ENCODE peak calls at places on chromosomes 5 and 9, in nine cellular contexts. R, J, F, N, L, K, E, T and P are unnamed samples.
A peak's percentile ranks its signal among the peaks of the same experiment; 100 is the strongest.

GRCh38 chr9:132970306-132971062 is 8.0 kb upstream of the GFI1B start:
- DNase-seq in R (no peak), J (no peak), F (no peak), N (no peak), L (no peak), K (no peak), E (no peak), T (no peak), P (no peak)

GRCh38 chr5:153084476-153084875 is 406.0 kb upstream of the GRIA1 start:
- DNase-seq in R (no peak), J (no peak), F (no peak), N (no peak), L (no peak), K (no peak), E (no peak), T (no peak), P (no peak)

GRCh38 chr5:175591293-175591692 is 66.6 kb upstream of the HRH2 start:
- DNase-seq in R (no peak), J (no peak), F (no peak), N (no peak), L (no peak), K (no peak), E (no peak), T (no peak), P (no peak)

GRCh38 chr5:126452477-126452876 is 29.3 kb downstream of the GRAMD2B start:
- DNase-seq in R (no peak), J (peak; percentile 43), F (no peak), N (no peak), L (no peak), K (no peak), E (no peak), T (no peak), P (no peak)

GRCh38 chr5:146290318-146290717 is 48.3 kb upstream of the POU4F3 start:
- DNase-seq in R (no peak), J (peak; percentile 7), F (no peak), N (no peak), L (no peak), K (no peak), E (no peak), T (peak; percentile 31), P (no peak)

GRCh38 chr9:2465921-2466460 is 155.6 kb upstream of the VLDLR start:
- DNase-seq in R (no peak), J (peak; percentile 20), F (no peak), N (no peak), L (no peak), K (peak; percentile 36), E (peak; percentile 10), T (peak; percentile 51), P (no peak)

GRCh38 chr5:147949711-147950573 is 43.6 kb upstream of the C5orf46 start:
- DNase-seq in R (no peak), J (peak; percentile 39), F (no peak), N (no peak), L (no peak), K (peak; percentile 33), E (no peak), T (peak; percentile 85), P (no peak)

GRCh38 chr5:17327048-17327447 is 109.6 kb downstream of the BASP1 start:
- DNase-seq in R (no peak), J (no peak), F (no peak), N (no peak), L (no peak), K (no peak), E (no peak), T (no peak), P (no peak)

GRCh38 chr5:16742938-16743337 is 126.1 kb upstream of the RETREG1 start:
- DNase-seq in R (no peak), J (peak; percentile 61), F (no peak), N (no peak), L (no peak), K (no peak), E (no peak), T (peak; percentile 16), P (no peak)

GRCh38 chr5:180798193-180798592 is 4.4 kb downstream of the MGAT1 start:
- DNase-seq in R (no peak), J (no peak), F (no peak), N (no peak), L (no peak), K (no peak), E (no peak), T (no peak), P (no peak)

GRCh38 chr5:180801596-180802324 is 846 bp downstream of the MGAT1 start:
- DNase-seq in R (no peak), J (no peak), F (no peak), N (peak; percentile 71), L (no peak), K (no peak), E (no peak), T (no peak), P (peak; percentile 85)

GRCh38 chr5:180802325-180803180 is at the start of gene MGAT1:
- DNase-seq in R (peak; percentile 92), J (peak; percentile 83), F (peak; percentile 90), N (peak; percentile 97), L (peak; percentile 81), K (no peak), E (peak; percentile 89), T (peak; percentile 90), P (peak; percentile 97)

GRCh38 chr5:180799194-180799593 is 3.4 kb downstream of the MGAT1 start:
- DNase-seq in R (no peak), J (no peak), F (no peak), N (no peak), L (no peak), K (no peak), E (peak; percentile 72), T (peak; percentile 49), P (no peak)

DNA sequence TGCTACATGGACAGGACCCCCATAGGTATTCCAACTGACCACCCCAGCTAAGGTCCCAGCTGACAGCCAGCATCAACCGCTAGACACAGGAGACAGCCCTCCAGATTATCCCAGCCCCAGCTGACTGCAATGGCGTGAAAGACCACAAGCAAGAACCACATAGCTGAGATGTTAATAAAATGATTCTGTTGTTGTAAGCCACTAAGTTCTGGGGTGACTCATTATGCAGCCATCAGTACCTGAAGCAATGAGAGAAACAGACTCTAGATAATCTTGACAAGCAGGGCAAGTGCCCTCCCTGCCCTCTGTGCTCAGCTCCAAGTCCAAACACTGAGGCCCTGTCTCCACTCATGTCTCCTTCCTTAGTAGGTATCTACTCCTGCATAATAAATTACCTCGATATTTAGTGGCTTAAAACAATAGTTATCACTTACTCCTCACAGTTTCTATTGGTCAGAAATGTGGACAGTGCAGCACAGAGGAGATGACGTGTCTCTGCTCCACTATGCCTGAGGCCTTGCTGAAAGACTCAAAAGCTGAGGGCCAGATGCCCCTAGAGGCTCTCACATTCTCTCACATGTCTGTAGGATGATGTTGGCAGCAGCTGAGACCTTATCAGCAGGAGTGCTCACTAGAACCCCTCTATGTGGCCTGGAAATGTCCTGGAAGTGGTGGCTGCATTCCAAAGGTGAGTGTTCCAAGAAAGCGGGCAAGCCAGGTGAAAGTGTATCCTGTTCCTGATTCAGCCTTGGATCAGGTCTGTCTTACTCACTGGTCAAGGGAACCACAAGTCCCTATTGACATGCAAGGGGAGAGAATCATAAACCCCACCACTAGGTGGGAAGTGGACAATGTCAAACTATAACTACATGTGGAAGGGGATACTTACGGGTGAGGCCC is 2.5 kb downstream of the MGAT1 start:
- DNase-seq in R (no peak), J (peak; percentile 86), F (no peak), N (no peak), L (no peak), K (no peak), E (no peak), T (peak; percentile 92), P (no peak)
- H3K4me1 ChIP-seq in R (peaks cover 84% of the 10 kb centered on the region), J (peaks cover 35% of the 10 kb centered on the region), F (peaks cover 68% of the 10 kb centered on the region), N (peaks cover 39% of the 10 kb centered on the region), L (peaks cover 86% of the 10 kb centered on the region), K (peaks cover 40% of the 10 kb centered on the region), E (peaks cover 52% of the 10 kb centered on the region), T (peaks cover 37% of the 10 kb centered on the region), P (peaks cover 87% of the 10 kb centered on the region)

DNA sequence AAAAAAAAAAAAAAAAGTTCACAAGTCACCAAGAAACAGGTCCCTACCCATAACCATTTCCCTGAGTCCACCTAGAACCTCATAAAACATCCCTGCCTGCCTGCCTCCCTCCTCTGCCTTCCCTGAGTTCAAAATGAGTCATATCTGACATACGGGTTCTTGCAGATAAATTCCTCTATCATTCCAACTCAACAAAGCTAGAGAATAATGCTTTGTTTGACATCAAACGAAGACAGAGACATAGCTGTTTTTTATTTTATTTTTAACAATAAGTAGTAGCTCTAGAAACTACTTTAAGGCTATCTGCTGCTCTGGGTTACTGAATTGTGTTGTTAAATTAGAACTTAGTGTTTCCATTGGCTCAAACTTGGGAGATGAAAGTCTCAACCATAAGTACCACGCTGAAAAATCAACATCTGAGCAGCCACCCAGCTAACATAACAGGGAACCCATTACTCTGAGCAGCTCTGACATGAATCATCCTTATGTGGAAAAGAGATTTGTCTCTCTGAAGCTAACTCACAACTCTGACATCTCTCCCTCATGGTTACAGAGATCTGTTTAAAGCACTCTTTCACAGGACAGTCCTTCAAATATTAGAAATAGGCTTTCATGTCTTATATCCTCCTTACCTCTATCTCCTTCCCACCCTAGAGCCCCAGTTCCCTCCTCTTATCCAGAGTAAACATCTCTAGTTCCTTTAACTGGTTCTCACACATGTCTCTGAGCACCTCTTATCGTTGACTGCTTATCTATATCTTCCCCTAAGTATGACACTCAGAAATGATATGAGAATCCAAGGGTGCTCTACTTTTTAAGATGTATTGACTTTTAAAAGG is 12.1 kb downstream of the TMEM245 start:
- DNase-seq in R (no peak), J (peak; percentile 81), F (no peak), N (no peak), L (no peak), K (peak; percentile 48), E (no peak), T (peak; percentile 66), P (no peak)
- TF ChIP-seq CTCF in R (no peak), J (no peak), F (no peak), N (no peak), L (no peak), K (no peak), E (no peak), T (no peak), P (no peak)

DNA sequence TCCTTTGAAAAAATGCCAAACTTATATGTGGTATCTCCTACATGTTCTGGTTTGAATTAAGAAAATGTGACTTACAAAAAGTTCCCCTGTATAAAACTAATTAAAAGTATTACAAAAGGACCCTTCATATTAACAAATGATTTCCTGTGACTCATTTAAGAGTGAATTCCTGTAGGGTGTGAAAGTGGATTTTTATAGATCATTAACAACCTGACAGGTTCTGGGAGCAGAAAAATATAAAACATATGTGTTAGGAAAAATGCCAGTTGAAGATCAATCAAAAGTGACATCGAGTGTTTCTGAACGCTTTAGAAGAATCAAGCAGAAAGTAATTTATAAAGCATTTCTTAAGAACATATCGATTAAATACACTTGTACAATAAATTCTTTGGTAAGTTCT is 35.5 kb downstream of the CAMK4 start:
- DNase-seq in R (no peak), J (no peak), F (no peak), N (no peak), L (no peak), K (no peak), E (no peak), T (no peak), P (no peak)
- H3K4me1 ChIP-seq in R (no peaks in the 10 kb centered on the region), J (no peaks in the 10 kb centered on the region), F (no peaks in the 10 kb centered on the region), N (no peaks in the 10 kb centered on the region), L (no peaks in the 10 kb centered on the region), K (peaks cover 11% of the 10 kb centered on the region), E (no peaks in the 10 kb centered on the region), T (no peaks in the 10 kb centered on the region), P (peaks cover 2% of the 10 kb centered on the region)

DNA sequence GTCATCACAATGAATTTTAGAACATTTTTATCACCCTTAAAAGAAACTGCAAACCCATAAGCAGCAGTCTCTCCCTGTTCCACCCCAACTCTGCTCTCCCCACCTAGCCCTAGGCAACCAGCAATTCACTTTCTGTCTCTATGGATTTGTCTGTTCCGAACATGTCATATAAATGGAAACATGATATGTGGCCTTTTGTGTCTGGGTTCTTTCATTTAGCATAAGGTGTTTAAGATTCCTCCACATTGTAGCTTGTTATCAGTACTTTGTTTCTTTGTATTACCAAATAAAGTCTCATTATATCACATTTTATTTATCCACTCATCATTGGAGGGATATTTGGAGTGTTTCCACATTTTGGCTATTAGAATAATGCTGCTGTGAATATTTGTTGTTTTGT is 50.0 kb upstream of the GNE start:
- DNase-seq in R (no peak), J (no peak), F (no peak), N (no peak), L (no peak), K (no peak), E (no peak), T (no peak), P (no peak)
- TF ChIP-seq CTCF in R (no peak), J (no peak), F (no peak), N (no peak), L (no peak), K (no peak), E (no peak), T (no peak), P (no peak)